ENCODE peak calls at places on chromosomes 13 and 19, in six cellular contexts. C, Q, U, Z, R and X are unnamed samples. For H3K4me1, the result is how much of the 10 kb centered on the place peaks cover.

GRCh38 chr13:100149389-100149788 is 60.5 kb downstream of the PCCA start:
- ATAC-seq in Z (no peak), U (no peak), Q (no peak), R (no peak), C (no peak), X (no peak)

GRCh38 chr13:83168575-83168974 is 713.7 kb downstream of the SLITRK1 start:
- ATAC-seq in R (no peak), Q (no peak), U (no peak), C (no peak), Z (no peak), X (no peak)

GRCh38 chr19:54357381-54357780 is 7.3 kb downstream of the LAIR1 start:
- ATAC-seq in R (no peak), Z (no peak), C (no peak), U (no peak), Q (no peak), X (no peak)

GRCh38 chr19:45822716-45823115 is 7.6 kb upstream of the RSPH6A start:
- ATAC-seq in Z (no peak), R (no peak), Q (no peak), U (no peak), C (no peak), X (no peak)

GRCh38 chr13:48518083-48518482 is 14.8 kb downstream of the RCBTB2 start:
- ATAC-seq in U (no peak), C (no peak), R (no peak), Z (no peak), Q (no peak), X (no peak)

GRCh38 chr19:16328824-16329482 is 4.3 kb downstream of the KLF2 start:
- ATAC-seq in Z (peak), U (no peak), Q (no peak), R (peak), C (peak), X (no peak)

GRCh38 chr19:13154911-13155471 is 4.8 kb downstream of the IER2 start:
- ATAC-seq in C (peak), Q (peak), R (peak), Z (peak), U (peak), X (no peak)

GRCh38 chr19:46408611-46409039 is 4.7 kb downstream of the CCDC8 start:
- ATAC-seq in U (peak), Q (no peak), Z (no peak), C (peak), R (no peak), X (peak)

GRCh38 chr13:48426052-48426451 is 13.1 kb upstream of the LPAR6 start:
- ATAC-seq in C (no peak), R (no peak), U (no peak), Q (no peak), Z (no peak), X (no peak)

GRCh38 chr13:101634142-101634541 is 181.7 kb downstream of the ITGBL1 start:
- ATAC-seq in U (no peak), Z (no peak), C (no peak), Q (no peak), R (no peak), X (no peak)

GRCh38 chr19:3710265-3710812 is 2.2 kb downstream of the TJP3 start:
- ATAC-seq in U (peak), R (peak), Q (peak), C (peak), Z (peak), X (peak)
- TF ChIP-seq POLR2A in U (no peak), R (no peak), Q (no peak), C (no peak), Z (no peak), X (no peak)

GRCh38 chr19:51127032-51127431 is 2.3 kb downstream of the SIGLEC9 start:
- ATAC-seq in Q (no peak), U (no peak), Z (no peak), R (no peak), C (no peak), X (no peak)
- H3K4me1 ChIP-seq in Q (under half), U (under half), Z (under half), R (under half), C (under half), X (under half)

GRCh38 chr19:35058370-35058769 is 16.8 kb downstream of the HPN start:
- ATAC-seq in U (no peak), Q (no peak), R (no peak), Z (no peak), C (no peak), X (no peak)
- TF ChIP-seq POLR2AphosphoS5 in U (no peak), Q (no peak), R (no peak), Z (no peak), C (no peak), X (no peak)

GRCh38 chr19:11242864-11243797 is 3.7 kb downstream of the ANGPTL8 start:
- ATAC-seq in U (peak), R (peak), C (peak), Z (peak), Q (peak), X (peak)

GRCh38 chr19:11244846-11245589 is 5.6 kb downstream of the ANGPTL8 start:
- ATAC-seq in C (no peak), U (no peak), Q (no peak), Z (no peak), R (no peak), X (no peak)

GRCh38 chr19:11246941-11247340 is 7.5 kb downstream of the ANGPTL8 start:
- ATAC-seq in U (no peak), Z (no peak), C (no peak), Q (no peak), R (no peak), X (no peak)

GRCh38 chr19:11247391-11247790 is 8.0 kb downstream of the ANGPTL8 start:
- ATAC-seq in Q (no peak), Z (no peak), R (no peak), U (peak), C (no peak), X (peak)

GRCh38 chr19:11243798-11244169 is 4.4 kb downstream of the ANGPTL8 start:
- ATAC-seq in Z (no peak), Q (no peak), C (no peak), R (no peak), U (no peak), X (peak)
- TF ChIP-seq POLR2A in Z (no peak), Q (no peak), C (peak), R (no peak), U (no peak), X (no peak)

DNA sequence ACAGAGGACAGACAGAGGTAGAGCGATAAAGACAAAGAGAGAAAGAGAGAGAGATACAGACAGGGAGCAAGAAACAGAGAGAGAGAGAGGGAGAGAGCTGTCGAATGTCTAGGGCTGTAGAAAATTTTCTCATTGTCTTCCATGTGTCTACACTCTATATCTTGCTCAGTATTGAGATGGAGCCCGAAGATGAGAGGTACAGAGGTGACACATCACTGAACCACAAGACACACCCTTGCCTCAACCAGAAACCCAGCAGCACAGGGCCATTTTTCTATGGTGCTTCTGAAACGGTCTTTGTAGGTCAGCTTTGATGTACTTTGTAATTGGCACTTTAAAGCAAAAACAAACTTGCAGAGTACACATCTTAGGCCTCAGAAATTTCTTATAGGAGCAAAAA is 111.9 kb downstream of the KL start:
- ATAC-seq in R (no peak), Z (no peak), C (no peak), Q (no peak), U (no peak), X (no peak)
- H3K4me1 ChIP-seq in R (under half), Z (under half), C (half or more), Q (under half), U (under half), X (half or more)

GRCh38 chr13:39144391-39144790 is 106.1 kb downstream of the NHLRC3 start:
- ATAC-seq in R (no peak), C (no peak), Q (no peak), U (no peak), Z (no peak), X (no peak)

GRCh38 chr13:39144941-39145533 is 106.8 kb downstream of the NHLRC3 start:
- ATAC-seq in Z (peak), C (peak), R (peak), U (no peak), Q (peak), X (peak)

GRCh38 chr13:39149896-39150295 is 111.6 kb downstream of the NHLRC3 start:
- ATAC-seq in R (no peak), C (no peak), U (peak), Z (no peak), Q (no peak), X (no peak)

DNA sequence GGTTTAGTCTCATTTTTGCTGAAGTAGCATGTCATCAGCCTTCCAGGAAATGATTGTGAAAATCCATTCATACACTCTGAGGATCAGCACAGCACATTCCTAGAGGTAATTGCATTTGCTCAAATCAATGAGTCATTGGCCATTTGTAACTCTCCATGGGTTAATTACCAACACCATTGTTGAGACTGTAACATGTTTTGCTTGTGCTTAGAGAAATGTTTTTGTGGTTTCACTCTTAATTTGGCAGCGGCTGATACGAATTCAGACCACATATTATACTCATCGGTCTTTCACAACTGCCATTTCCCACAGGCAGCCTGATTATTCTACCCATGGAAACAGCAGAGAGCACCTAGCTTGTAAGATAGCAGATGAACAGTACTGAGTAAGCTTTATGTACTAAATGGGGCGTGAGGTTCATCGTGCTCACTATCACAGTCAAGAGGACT is 110.3 kb downstream of the NHLRC3 start:
- ATAC-seq in C (no peak), R (peak), U (no peak), Z (no peak), Q (no peak), X (peak)
- TF ChIP-seq POLR2AphosphoS5 in C (no peak), R (no peak), U (no peak), Z (no peak), Q (no peak), X (peak)